ENCODE peak calls at places on chromosome 19, in ten cellular contexts. T, M, I, F, Q, B, G, U, H and X are unnamed samples.

GRCh38 chr19:5128932-5129389 is 160.0 kb downstream of the KDM4B start:
- DNase-seq in T (no peak), M (no peak), I (no peak), F (no peak), Q (no peak), B (peak), G (peak), U (no peak), H (no peak), X (no peak)

GRCh38 chr19:14385492-14385891 is 4.2 kb downstream of the ADGRE5 start:
- DNase-seq in T (no peak), M (no peak), I (no peak), F (no peak), Q (no peak), B (no peak), G (no peak), U (no peak), H (no peak), X (no peak)

GRCh38 chr19:1365306-1365963 is 18.3 kb upstream of the NDUFS7 start:
- DNase-seq in T (no peak), M (no peak), I (no peak), F (no peak), Q (no peak), B (no peak), G (no peak), U (no peak), H (no peak), X (no peak)

GRCh38 chr19:37227996-37228395 is 10.0 kb downstream of the ZNF383 start:
- DNase-seq in T (no peak), M (no peak), I (no peak), F (no peak), Q (no peak), B (peak), G (no peak), U (no peak), H (no peak), X (no peak)

GRCh38 chr19:13002389-13002898 is 7.2 kb downstream of the NFIX start:
- DNase-seq in T (no peak), M (no peak), I (no peak), F (no peak), Q (no peak), B (peak), G (no peak), U (no peak), H (no peak), X (no peak)

GRCh38 chr19:45470147-45471081 is 2.6 kb downstream of the FOSB start:
- DNase-seq in T (no peak), M (peak), I (peak), F (no peak), Q (no peak), B (peak), G (peak), U (no peak), H (no peak), X (no peak)

GRCh38 chr19:42440357-42441046 is 2.2 kb downstream of the CXCL17 start:
- DNase-seq in T (peak), M (no peak), I (peak), F (no peak), Q (no peak), B (peak), G (peak), U (no peak), H (peak), X (no peak)

GRCh38 chr19:18899624-18900560 is 3.9 kb upstream of the CERS1 start:
- DNase-seq in T (no peak), M (no peak), I (no peak), F (no peak), Q (no peak), B (no peak), G (no peak), U (no peak), H (no peak), X (no peak)

GRCh38 chr19:2291185-2291751 is 9.3 kb upstream of the PEAK3 start:
- DNase-seq in T (no peak), M (no peak), I (no peak), F (no peak), Q (no peak), B (peak), G (no peak), U (no peak), H (no peak), X (no peak)

GRCh38 chr19:32322541-32322940 is 22.9 kb upstream of the ZNF507 start:
- DNase-seq in T (peak), M (no peak), I (no peak), F (no peak), Q (no peak), B (no peak), G (no peak), U (no peak), H (no peak), X (no peak)

GRCh38 chr19:15544283-15544682 is 36.0 kb downstream of the CYP4F22 start:
- DNase-seq in T (no peak), M (no peak), I (no peak), F (no peak), Q (no peak), B (no peak), G (no peak), U (no peak), H (no peak), X (no peak)

GRCh38 chr19:18385675-18386542 is at the start of gene GDF15:
- DNase-seq in T (peak), M (peak), I (peak), F (no peak), Q (peak), B (peak), G (peak), U (no peak), H (no peak), X (peak)

GRCh38 chr19:38699027-38699346 is 45.3 kb downstream of the CAPN12 start:
- DNase-seq in T (no peak), M (no peak), I (no peak), F (no peak), Q (no peak), B (no peak), G (no peak), U (no peak), H (no peak), X (no peak)

GRCh38 chr19:4582980-4583842 is 23.7 kb upstream of the SEMA6B start:
- DNase-seq in T (no peak), M (no peak), I (no peak), F (no peak), Q (no peak), B (no peak), G (no peak), U (no peak), H (no peak), X (no peak)

GRCh38 chr19:41691268-41691970 is 3.3 kb upstream of the CEACAM7 start:
- DNase-seq in T (peak), M (no peak), I (no peak), F (no peak), Q (no peak), B (peak), G (no peak), U (no peak), H (no peak), X (no peak)

GRCh38 chr19:51715850-51716249 is 7.9 kb downstream of the HAS1 start:
- DNase-seq in T (no peak), M (no peak), I (no peak), F (no peak), Q (no peak), B (no peak), G (no peak), U (no peak), H (no peak), X (no peak)

GRCh38 chr19:49104229-49104864 is 9.8 kb upstream of the LIN7B start:
- DNase-seq in T (no peak), M (no peak), I (no peak), F (no peak), Q (no peak), B (no peak), G (no peak), U (no peak), H (no peak), X (no peak)

GRCh38 chr19:6730153-6730804 is 7.1 kb downstream of the GPR108 start:
- DNase-seq in T (no peak), M (no peak), I (no peak), F (no peak), Q (no peak), B (peak), G (peak), U (no peak), H (no peak), X (no peak)

GRCh38 chr19:4019578-4019977 is 12.0 kb downstream of the PIAS4 start:
- DNase-seq in T (no peak), M (no peak), I (no peak), F (no peak), Q (no peak), B (no peak), G (no peak), U (no peak), H (no peak), X (no peak)

GRCh38 chr19:6660930-6661329 is 9.0 kb downstream of the TNFSF14 start:
- DNase-seq in T (no peak), M (no peak), I (no peak), F (no peak), Q (no peak), B (no peak), G (peak), U (no peak), H (no peak), X (no peak)

GRCh38 chr19:38362076-38362945 is 12.1 kb upstream of the PSMD8 start:
- DNase-seq in T (peak), M (no peak), I (peak), F (peak), Q (no peak), B (peak), G (peak), U (no peak), H (peak), X (peak)

GRCh38 chr19:39335168-39335567 is 675 bp downstream of the GMFG start:
- DNase-seq in T (no peak), M (no peak), I (no peak), F (no peak), Q (no peak), B (no peak), G (no peak), U (no peak), H (no peak), X (no peak)

GRCh38 chr19:16462757-16463250 is 9.0 kb downstream of the EPS15L1 start:
- DNase-seq in T (no peak), M (no peak), I (no peak), F (no peak), Q (no peak), B (peak), G (no peak), U (no peak), H (no peak), X (no peak)